ENCODE peak calls at places on chromosomes 11 and 22, in six cellular contexts. C is GM12878, M is prostate gland, G is spleen, O is transverse colon, U is GM23338. P is an unnamed sample.
A peak's percentile ranks its signal among the peaks of the same experiment; 100 is the strongest.

GRCh38 chr11:87266751-87267150 is 229.0 kb downstream of the TMEM135 start:
- DNase-seq in C (no peak), M (no peak), G (no peak), O (no peak), U (no peak), P (no peak)

GRCh38 chr22:27896251-27896650 is 22.8 kb downstream of the PITPNB start:
- DNase-seq in C (peak; percentile 53), M (no peak), G (no peak), O (peak; percentile 30), U (no peak), P (no peak)

GRCh38 chr11:76654980-76655379 is 15.6 kb downstream of the LRRC32 start:
- DNase-seq in C (no peak), M (no peak), G (no peak), O (no peak), U (no peak), P (no peak)

GRCh38 chr11:64007629-64008282 is 21.5 kb downstream of the OTUB1 start:
- DNase-seq in C (no peak), M (no peak), G (peak; percentile 91), O (peak; percentile 65), U (peak; percentile 95), P (peak; percentile 93)

GRCh38 chr22:49760630-49761571 is 66.8 kb downstream of the BRD1 start:
- DNase-seq in C (peak; percentile 64), M (no peak), G (peak; percentile 47), O (no peak), U (no peak), P (no peak)

GRCh38 chr11:66614073-66614472 is 2.4 kb upstream of the RBM14 start:
- DNase-seq in C (no peak), M (no peak), G (no peak), O (no peak), U (no peak), P (no peak)

GRCh38 chr22:49582171-49582570 is 245.5 kb downstream of the BRD1 start:
- DNase-seq in C (no peak), M (no peak), G (no peak), O (peak; percentile 4), U (no peak), P (no peak)

GRCh38 chr22:42714768-42715430 is 5.8 kb downstream of the A4GALT start:
- DNase-seq in C (no peak), M (no peak), G (no peak), O (no peak), U (no peak), P (no peak)

GRCh38 chr11:31720666-31721199 is 90.4 kb downstream of the PAX6 start:
- DNase-seq in C (no peak), M (no peak), G (no peak), O (no peak), U (no peak), P (no peak)

GRCh38 chr11:69382131-69383128 is 88.5 kb downstream of the MYEOV start:
- DNase-seq in C (peak; percentile 36), M (no peak), G (peak; percentile 75), O (peak; percentile 32), U (peak; percentile 50), P (no peak)

GRCh38 chr11:69852051-69852450 is 32.8 kb upstream of the FGF3 start:
- DNase-seq in C (no peak), M (no peak), G (peak; percentile 1), O (no peak), U (no peak), P (no peak)

GRCh38 chr11:126816655-126817054 is 183.9 kb downstream of the KIRREL3 start:
- DNase-seq in C (no peak), M (no peak), G (no peak), O (no peak), U (no peak), P (no peak)

GRCh38 chr11:113045146-113045545 is 83.9 kb downstream of the NCAM1 start:
- DNase-seq in C (no peak), M (no peak), G (no peak), O (no peak), U (no peak), P (no peak)

GRCh38 chr11:116895053-116895757 is 57.8 kb upstream of the APOA1 start:
- DNase-seq in C (no peak), M (no peak), G (no peak), O (peak; percentile 15), U (peak; percentile 87), P (no peak)

GRCh38 chr22:19137384-19138216 is 6.5 kb downstream of the TSSK2 start:
- DNase-seq in C (no peak), M (no peak), G (peak; percentile 60), O (no peak), U (no peak), P (no peak)

GRCh38 chr11:11584446-11584810 is 37.4 kb downstream of the GALNT18 start:
- DNase-seq in C (no peak), M (no peak), G (no peak), O (no peak), U (no peak), P (peak; percentile 60)

GRCh38 chr11:35554491-35555237 is 29.2 kb upstream of the PAMR1 start:
- DNase-seq in C (no peak), M (no peak), G (no peak), O (no peak), U (peak; percentile 40), P (peak; percentile 72)

GRCh38 chr11:110434952-110435779 is 5.4 kb downstream of the FDX1 start:
- DNase-seq in C (no peak), M (no peak), G (no peak), O (peak; percentile 20), U (peak; percentile 69), P (no peak)

GRCh38 chr22:27115816-27116256 is 458.4 kb downstream of the MIAT start:
- DNase-seq in C (no peak), M (no peak), G (no peak), O (no peak), U (no peak), P (no peak)

GRCh38 chr22:47123827-47124442 is 361.5 kb downstream of the TBC1D22A start:
- DNase-seq in C (no peak), M (no peak), G (peak; percentile 21), O (no peak), U (no peak), P (no peak)

GRCh38 chr11:128530119-128531091 is 57.0 kb downstream of the ETS1 start:
- DNase-seq in C (no peak), M (no peak), G (no peak), O (peak; percentile 44), U (no peak), P (peak; percentile 91)

GRCh38 chr22:35432226-35432905 is 32.4 kb downstream of the MCM5 start:
- DNase-seq in C (no peak), M (no peak), G (no peak), O (no peak), U (no peak), P (no peak)

GRCh38 chr11:121554552-121554951 is 101.8 kb upstream of the SORL1-AS1 start:
- DNase-seq in C (no peak), M (no peak), G (no peak), O (no peak), U (no peak), P (no peak)

GRCh38 chr11:115217726-115218311 is 286.4 kb downstream of the CADM1 start:
- DNase-seq in C (no peak), M (no peak), G (no peak), O (no peak), U (no peak), P (no peak)

GRCh38 chr11:114058871-114059277 is 637 bp upstream of the ZBTB16 start:
- DNase-seq in C (no peak), M (no peak), G (no peak), O (peak; percentile 51), U (peak; percentile 57), P (no peak)

GRCh38 chr22:39349506-39349966 is 255 bp upstream of the SYNGR1 start:
- DNase-seq in C (no peak), M (no peak), G (peak; percentile 79), O (peak; percentile 27), U (peak; percentile 77), P (no peak)

GRCh38 chr11:45798793-45799441 is 6.0 kb upstream of the SLC35C1 start:
- DNase-seq in C (no peak), M (peak; percentile 44), G (peak; percentile 49), O (no peak), U (no peak), P (no peak)

GRCh38 chr11:130762342-130763037 is 153.8 kb downstream of the SNX19 start:
- DNase-seq in C (no peak), M (peak; percentile 80), G (no peak), O (no peak), U (no peak), P (peak; percentile 88)
- TF ChIP-seq POLR2AphosphoS5 in C (no peak), M (peak; percentile 70), G (no peak), O (no peak), U (no peak), P (no peak)

GRCh38 chr22:21000215-21000986 is 1.5 kb downstream of the THAP7 start:
- DNase-seq in C (no peak), M (no peak), G (peak; percentile 79), O (no peak), U (no peak), P (no peak)

GRCh38 chr22:21000987-21001600 is 824 bp downstream of the THAP7 start:
- DNase-seq in C (no peak), M (no peak), G (no peak), O (no peak), U (no peak), P (no peak)

GRCh38 chr22:20998411-20999336 is 3.2 kb downstream of the THAP7 start:
- DNase-seq in C (no peak), M (no peak), G (no peak), O (no peak), U (no peak), P (no peak)

GRCh38 chr22:20997536-20998257 is 4.2 kb downstream of the THAP7 start:
- DNase-seq in C (no peak), M (no peak), G (no peak), O (no peak), U (no peak), P (no peak)

DNA sequence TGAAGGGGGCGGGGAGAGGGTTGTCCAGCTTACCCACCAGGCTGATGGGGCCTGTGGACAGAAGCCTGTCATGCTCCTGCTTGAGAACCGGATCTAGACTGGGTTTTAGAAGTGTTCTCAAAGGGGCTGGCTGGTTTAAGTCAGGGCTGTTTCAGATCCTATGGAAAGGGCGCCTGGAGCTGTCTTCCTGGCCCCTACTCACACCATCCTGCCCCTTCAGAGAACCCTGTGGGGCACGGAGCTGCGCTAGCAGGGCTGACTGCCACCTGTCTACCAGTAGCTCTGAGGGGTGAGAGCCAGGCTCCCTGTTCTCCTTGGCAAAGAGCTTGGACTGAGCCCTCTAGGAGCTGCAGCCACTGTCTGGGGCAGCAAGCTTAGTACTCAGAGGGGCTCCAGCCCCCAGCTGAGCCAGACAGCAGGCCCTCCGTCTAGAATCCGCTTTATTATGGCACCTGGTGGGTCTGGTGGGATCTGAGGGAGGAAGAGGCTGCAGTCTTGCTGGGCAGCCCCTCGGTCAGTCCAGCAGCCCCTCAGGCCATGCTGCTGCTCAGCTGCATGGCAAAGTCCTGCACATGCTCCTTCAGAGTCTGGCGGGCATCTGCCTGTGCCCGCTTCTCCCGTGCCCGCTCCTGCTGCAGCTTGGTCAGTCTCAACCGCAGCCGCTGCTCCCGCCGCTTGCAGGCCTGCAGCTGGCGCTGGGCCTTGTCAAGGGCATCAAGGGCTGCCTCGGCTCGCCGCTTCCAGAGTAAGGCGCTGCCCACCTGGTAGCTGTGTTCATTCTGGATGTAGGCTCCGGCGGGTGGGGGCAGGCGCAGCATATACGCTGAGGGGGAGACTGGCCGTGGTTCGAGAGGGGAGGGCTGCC is 2.3 kb downstream of the THAP7 start:
- DNase-seq in C (no peak), M (no peak), G (peak; percentile 81), O (no peak), U (no peak), P (no peak)
- TF ChIP-seq CTCF in C (no peak), M (no peak), G (no peak), O (no peak), U (no peak), P (no peak)

GRCh38 chr11:61356701-61357100 is 5.0 kb downstream of the CYB561A3 start:
- DNase-seq in C (no peak), M (no peak), G (peak; percentile 88), O (no peak), U (no peak), P (no peak)
- H3K4me3 ChIP-seq in C (peak overlapping the region; percentile 54), M (no peak overlapping the region), G (peak overlapping the region; percentile 26), O (no peak overlapping the region), U (no peak overlapping the region), P (no peak overlapping the region)

GRCh38 chr11:47331454-47332302 is 20.8 kb downstream of the MYBPC3 start:
- DNase-seq in C (no peak), M (peak; percentile 56), G (peak; percentile 56), O (peak; percentile 69), U (no peak), P (no peak)
- TF ChIP-seq POLR2AphosphoS5 in C (no peak), M (peak; percentile 11), G (no peak), O (no peak), U (no peak), P (no peak)

P was measured in esophagus muscularis mucosa.